ENCODE peak calls at places on chromosomes 16 and 17, in four cellular contexts. G, Y, E and C are unnamed samples.

GRCh38 chr17:66190738-66191606 is 961 bp downstream of the CEP112 start:
- DNase-seq in G (no peak), Y (no peak), E (no peak), C (peak; percentile 49)

GRCh38 chr17:49993423-49994037 is 1.5 kb downstream of the DLX3 start:
- DNase-seq in G (peak; percentile 74), Y (no peak), E (peak; percentile 86), C (no peak)

GRCh38 chr17:31646642-31647041 is 212.4 kb downstream of the COPRS start:
- DNase-seq in G (no peak), Y (no peak), E (no peak), C (no peak)

GRCh38 chr16:2787406-2787805 is at the start of gene PRSS33:
- DNase-seq in G (no peak), Y (no peak), E (peak; percentile 23), C (no peak)

GRCh38 chr17:17795296-17795695 is 41.5 kb downstream of the SREBF1 start:
- DNase-seq in G (no peak), Y (no peak), E (no peak), C (no peak)

GRCh38 chr16:64409762-64410161 is 712.1 kb downstream of the CDH11 start:
- DNase-seq in G (no peak), Y (no peak), E (no peak), C (peak; percentile 32)

GRCh38 chr16:88633684-88634140 is 4.7 kb upstream of the IL17C start:
- DNase-seq in G (peak; percentile 73), Y (no peak), E (peak; percentile 86), C (peak; percentile 57)

GRCh38 chr17:31517524-31517923 is 126.0 kb downstream of the RAB11FIP4 start:
- DNase-seq in G (peak; percentile 73), Y (no peak), E (peak; percentile 82), C (no peak)

GRCh38 chr16:50573279-50573678 is 25.1 kb downstream of the NKD1 start:
- DNase-seq in G (no peak), Y (no peak), E (no peak), C (no peak)

GRCh38 chr17:44247346-44248219 is 20.4 kb downstream of the SLC4A1 start:
- DNase-seq in G (no peak), Y (no peak), E (no peak), C (no peak)

GRCh38 chr17:82297804-82298537 is 19.4 kb downstream of the CD7 start:
- DNase-seq in G (no peak), Y (no peak), E (no peak), C (peak; percentile 89)

GRCh38 chr17:39982069-39982371 is 1.4 kb downstream of the PSMD3 start:
- DNase-seq in G (no peak), Y (no peak), E (no peak), C (no peak)

GRCh38 chr17:78458739-78459335 is 80.4 kb downstream of the PGS1 start:
- DNase-seq in G (no peak), Y (no peak), E (no peak), C (no peak)

GRCh38 chr16:48086422-48086821 is 69.4 kb downstream of the ABCC12 start:
- DNase-seq in G (no peak), Y (no peak), E (no peak), C (no peak)

GRCh38 chr17:6408271-6408670 is 26.6 kb downstream of the AIPL1 start:
- DNase-seq in G (no peak), Y (no peak), E (no peak), C (no peak)

GRCh38 chr17:48756816-48757215 is 28.3 kb upstream of the HOXB13 start:
- DNase-seq in G (no peak), Y (no peak), E (no peak), C (no peak)

GRCh38 chr16:919658-920631 is 50.8 kb downstream of the LMF1 start:
- DNase-seq in G (no peak), Y (no peak), E (no peak), C (peak; percentile 43)

GRCh38 chr17:41394254-41395016 is 3.0 kb downstream of the KRT31 start:
- DNase-seq in G (no peak), Y (no peak), E (no peak), C (no peak)

GRCh38 chr17:82587234-82588086 is 60.8 kb downstream of the WDR45B start:
- DNase-seq in G (no peak), Y (no peak), E (no peak), C (no peak)

GRCh38 chr16:54459509-54460235 is 173.1 kb upstream of the IRX3 start:
- DNase-seq in G (no peak), Y (no peak), E (no peak), C (no peak)

GRCh38 chr17:17391575-17392370 is 85.0 kb upstream of the MED9 start:
- DNase-seq in G (no peak), Y (no peak), E (no peak), C (no peak)

GRCh38 chr17:59668816-59669215 is 38.4 kb downstream of the PTRH2 start:
- DNase-seq in G (no peak), Y (no peak), E (no peak), C (peak; percentile 66)

GRCh38 chr17:82985973-82986372 is 93.4 kb upstream of the METRNL start:
- DNase-seq in G (no peak), Y (no peak), E (peak; percentile 71), C (peak; percentile 26)

GRCh38 chr17:4609761-4610160 is 25.4 kb downstream of the SMTNL2 start:
- DNase-seq in G (no peak), Y (no peak), E (no peak), C (no peak)

GRCh38 chr17:15463363-15463762 is 4.1 kb downstream of the CDRT4 start:
- DNase-seq in G (no peak), Y (no peak), E (peak; percentile 55), C (peak; percentile 55)

GRCh38 chr16:11835891-11836652 is 15.3 kb downstream of the RSL1D1 start:
- DNase-seq in G (no peak), Y (no peak), E (no peak), C (peak; percentile 70)
- H4K91ac ChIP-seq in G (no peak overlapping the region), Y (no peak overlapping the region), E (no peak overlapping the region), C (no peak overlapping the region)

DNA sequence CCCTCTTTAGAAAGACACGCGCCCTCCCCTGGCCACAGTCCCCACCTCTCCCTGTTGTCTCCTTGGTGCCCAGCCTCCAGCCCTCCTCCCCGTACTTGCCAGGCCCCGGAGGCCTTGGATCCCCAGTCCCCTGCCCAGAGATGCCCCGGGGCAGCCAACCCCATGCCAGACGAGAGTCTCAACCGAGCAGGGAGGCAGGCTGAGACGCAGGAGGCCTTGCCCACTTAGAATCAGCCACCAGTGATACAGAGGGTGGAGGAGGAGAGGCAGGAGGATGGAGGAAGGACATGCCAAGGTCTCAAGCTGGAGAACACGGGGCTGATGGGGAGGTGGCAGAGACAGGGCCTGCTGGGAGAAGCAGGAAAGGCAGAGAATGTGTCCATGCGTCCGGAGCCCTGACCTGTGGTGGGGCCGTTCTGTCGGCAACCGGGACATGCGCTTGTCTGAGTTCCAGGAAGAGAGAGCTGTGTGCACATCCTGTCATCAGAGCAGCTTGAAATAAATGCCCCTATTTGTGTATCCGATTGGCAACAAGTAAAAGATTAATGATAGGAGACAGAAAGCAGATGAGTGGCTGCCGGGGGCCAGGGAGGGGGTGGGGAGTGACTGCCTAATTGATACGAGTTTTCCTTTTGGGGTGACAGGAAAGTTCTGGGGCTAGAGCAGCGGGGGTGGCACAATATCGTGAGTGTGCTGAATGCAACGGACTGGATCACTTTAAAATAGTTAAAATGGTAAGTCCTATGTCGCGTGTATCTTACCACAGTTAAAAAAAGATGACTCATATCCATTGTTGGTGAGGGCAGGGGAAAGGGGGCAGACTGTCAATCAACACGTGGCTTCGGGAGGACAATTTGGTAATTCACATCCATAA is 44.7 kb upstream of the MEAK7 start:
- DNase-seq in G (no peak), Y (no peak), E (no peak), C (peak; percentile 23)
- H2BK12ac ChIP-seq in G (peak overlapping the region; percentile 76), Y (peak overlapping the region; percentile 93), E (no peak overlapping the region), C (no peak overlapping the region)

DNA sequence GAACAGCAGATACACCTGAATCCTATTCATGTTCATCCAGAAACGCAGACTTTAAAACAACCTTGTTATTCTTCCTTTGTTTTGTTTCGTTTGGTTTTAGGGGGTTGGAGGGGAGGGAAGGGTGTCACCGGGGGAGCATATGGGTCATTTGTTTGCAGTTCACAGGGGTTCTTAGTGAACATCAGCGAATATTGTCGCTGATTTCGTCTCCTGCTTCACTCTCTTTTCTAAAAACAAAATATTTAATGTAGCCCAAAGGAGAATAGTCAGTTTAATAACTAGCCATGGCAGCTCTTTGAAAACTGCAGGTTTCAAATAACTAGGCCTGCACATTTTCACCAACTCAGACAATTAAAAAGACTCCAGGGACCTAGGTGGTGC is 37.6 kb downstream of the HLF start:
- DNase-seq in G (no peak), Y (no peak), E (no peak), C (no peak)
- H2BK15ac ChIP-seq in G (no peak overlapping the region), Y (no peak overlapping the region), E (no peak overlapping the region), C (no peak overlapping the region)

GRCh38 chr17:75697651-75698291 is 23.5 kb upstream of the ITGB4 start:
- DNase-seq in G (no peak), Y (no peak), E (no peak), C (no peak)
- H4K91ac ChIP-seq in G (no peak overlapping the region), Y (no peak overlapping the region), E (no peak overlapping the region), C (peak overlapping the region; percentile 21)